ENCODE peak calls at places on chromosomes 11 and 22, in seven cellular contexts. E is mesenchymal stem cell, P is IMR-90, I is neuronal stem cell, Q is H9, S is H1, N is trophoblast cell. R is an unnamed sample.

GRCh38 chr22:49274754-49275380 is 552.8 kb downstream of the BRD1 start:
- DNase-seq in E (no peak), P (no peak), I (no peak), Q (no peak), S (no peak), N (no peak), R (no peak)

GRCh38 chr22:46846154-46846831 is 83.8 kb downstream of the TBC1D22A start:
- DNase-seq in E (no peak), P (peak), I (no peak), Q (no peak), S (no peak), N (no peak), R (no peak)

GRCh38 chr11:44564653-44565007 is 833 bp upstream of the CD82 start:
- DNase-seq in E (peak), P (peak), I (no peak), Q (peak), S (no peak), N (peak), R (no peak)

GRCh38 chr11:83819936-83820549 is 533.9 kb upstream of the CCDC90B start:
- DNase-seq in E (peak), P (peak), I (peak), Q (no peak), S (no peak), N (no peak), R (peak)

GRCh38 chr11:43245471-43245870 is 66.3 kb upstream of the API5 start:
- DNase-seq in E (no peak), P (no peak), I (no peak), Q (no peak), S (no peak), N (no peak), R (no peak)

GRCh38 chr11:19777032-19777341 is 64.3 kb downstream of the NAV2 start:
- DNase-seq in E (no peak), P (no peak), I (no peak), Q (peak), S (peak), N (no peak), R (no peak)

GRCh38 chr11:441418-442274 is at the start of gene ANO9:
- DNase-seq in E (peak), P (no peak), I (no peak), Q (peak), S (peak), N (peak), R (peak)

GRCh38 chr11:79100093-79100704 is 340.6 kb downstream of the TENM4 start:
- DNase-seq in E (peak), P (peak), I (no peak), Q (peak), S (peak), N (peak), R (peak)

GRCh38 chr11:95092549-95093324 is 3.1 kb downstream of the ENDOD1 start:
- DNase-seq in E (peak), P (peak), I (no peak), Q (no peak), S (no peak), N (peak), R (peak)

GRCh38 chr22:43433904-43434600 is 22.2 kb downstream of the MPPED1 start:
- DNase-seq in E (no peak), P (no peak), I (no peak), Q (peak), S (no peak), N (no peak), R (no peak)

GRCh38 chr11:67389477-67389876 is 2.3 kb upstream of the RAD9A start:
- DNase-seq in E (peak), P (no peak), I (no peak), Q (peak), S (peak), N (peak), R (peak)

GRCh38 chr11:129853508-129854228 is 38.0 kb downstream of the TMEM45B start:
- DNase-seq in E (peak), P (peak), I (no peak), Q (no peak), S (no peak), N (no peak), R (no peak)

GRCh38 chr11:64244966-64245365 is 1.8 kb downstream of the PPP1R14B start:
- DNase-seq in E (no peak), P (no peak), I (no peak), Q (no peak), S (no peak), N (no peak), R (no peak)

GRCh38 chr11:34366522-34366921 is 8.7 kb upstream of the ABTB2 start:
- DNase-seq in E (no peak), P (no peak), I (no peak), Q (no peak), S (no peak), N (peak), R (peak)

GRCh38 chr22:20118572-20119020 is 1.6 kb upstream of the TRMT2A start:
- DNase-seq in E (no peak), P (no peak), I (no peak), Q (no peak), S (no peak), N (no peak), R (no peak)

GRCh38 chr22:26229910-26230309 is 60.6 kb downstream of the SEZ6L start:
- DNase-seq in E (no peak), P (no peak), I (no peak), Q (no peak), S (no peak), N (no peak), R (no peak)

GRCh38 chr11:1037506-1038055 is 1.1 kb upstream of the MUC6 start:
- DNase-seq in E (no peak), P (no peak), I (no peak), Q (no peak), S (no peak), N (no peak), R (no peak)

DNA sequence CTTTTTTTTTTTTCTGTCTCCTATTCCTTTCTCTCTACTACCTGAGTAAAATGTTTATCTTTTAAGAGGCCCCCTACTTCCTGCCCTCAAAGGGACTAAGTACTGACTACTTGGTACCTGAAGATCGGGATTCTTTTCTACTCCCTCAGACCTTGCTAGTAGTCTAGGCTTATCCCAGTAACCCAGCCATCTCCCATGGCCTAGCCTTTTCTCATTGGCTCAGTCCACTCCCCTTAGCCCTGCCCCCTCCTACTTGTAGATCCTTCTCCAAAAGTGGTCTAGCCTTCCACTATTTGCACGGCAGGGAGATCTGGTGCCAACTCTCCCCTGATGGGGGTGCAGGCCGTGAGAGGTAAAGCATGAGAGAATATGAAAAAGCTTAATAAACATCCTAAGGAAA is 133.7 kb downstream of the RCN1 start:
- DNase-seq in E (no peak), P (no peak), I (no peak), Q (no peak), S (no peak), N (no peak), R (no peak)
- H2BK120ac ChIP-seq in E (no peak), P (no peak), I (no peak), Q (no peak), S (no peak), N (no peak), R (no peak)

GRCh38 chr22:17858033-17858432 is 83.8 kb upstream of the BID start:
- DNase-seq in E (no peak), P (no peak), I (no peak), Q (no peak), S (no peak), N (no peak), R (no peak)

GRCh38 chr22:17853066-17853465 is 78.8 kb upstream of the BID start:
- DNase-seq in E (no peak), P (no peak), I (no peak), Q (no peak), S (no peak), N (no peak), R (no peak)

GRCh38 chr22:17851754-17852153 is 77.5 kb upstream of the BID start:
- DNase-seq in E (no peak), P (no peak), I (no peak), Q (no peak), S (no peak), N (no peak), R (no peak)

GRCh38 chr22:17860220-17860965 is 86.1 kb upstream of the BID start:
- DNase-seq in E (no peak), P (no peak), I (no peak), Q (no peak), S (no peak), N (no peak), R (no peak)

GRCh38 chr22:17855891-17856290 is 81.6 kb upstream of the BID start:
- DNase-seq in E (no peak), P (no peak), I (no peak), Q (no peak), S (no peak), N (no peak), R (no peak)
- H2BK120ac ChIP-seq in E (no peak), P (no peak), I (no peak), Q (no peak), S (no peak), N (no peak), R (no peak)

GRCh38 chr11:121112498-121113455 is 11.7 kb downstream of the TECTA start:
- DNase-seq in E (peak), P (peak), I (peak), Q (peak), S (peak), N (peak), R (peak)
- H2BK120ac ChIP-seq in E (no peak), P (no peak), I (no peak), Q (no peak), S (no peak), N (no peak), R (no peak)

GRCh38 chr22:44862981-44863860 is 110.8 kb downstream of the ARHGAP8 start:
- DNase-seq in E (no peak), P (no peak), I (no peak), Q (peak), S (peak), N (no peak), R (peak)
- H2BK120ac ChIP-seq in E (no peak), P (no peak), I (no peak), Q (no peak), S (no peak), N (no peak), R (no peak)

GRCh38 chr11:10993186-10993585 is 135.3 kb upstream of the ZBED5 start:
- DNase-seq in E (no peak), P (peak), I (no peak), Q (no peak), S (no peak), N (no peak), R (no peak)
- H2BK120ac ChIP-seq in E (no peak), P (no peak), I (no peak), Q (no peak), S (no peak), N (no peak), R (no peak)

GRCh38 chr22:30318773-30319419 is 7.8 kb downstream of the TBC1D10A start:
- DNase-seq in E (no peak), P (no peak), I (no peak), Q (no peak), S (no peak), N (no peak), R (peak)
- H2BK120ac ChIP-seq in E (no peak), P (no peak), I (no peak), Q (no peak), S (no peak), N (no peak), R (no peak)